ENCODE peak calls at places on chromosomes 1 and 21, in five cellular contexts. Y is GM23338, E is astrocyte of the spinal cord, V is MCF 10A, P is BE2C. H is an unnamed sample.

GRCh38 chr21:44449473-44450363 is 5.6 kb upstream of the LRRC3 start:
- DNase-seq in Y (no peak), V (no peak), P (peak), E (no peak), H (no peak)

GRCh38 chr1:151820940-151821339 is 10.7 kb downstream of the RORC start:
- DNase-seq in V (peak), E (no peak), P (peak), Y (no peak), H (peak)

GRCh38 chr1:233340031-233340555 is 12.6 kb downstream of the MAP3K21 start:
- DNase-seq in V (no peak), P (no peak), Y (no peak), E (no peak), H (no peak)

GRCh38 chr1:24303600-24303999 is 15.6 kb upstream of the GRHL3 start:
- DNase-seq in P (no peak), V (no peak), Y (no peak), E (no peak), H (no peak)

GRCh38 chr21:36134820-36135390 is at the start of gene CBR3:
- DNase-seq in P (peak), E (peak), Y (peak), V (peak), H (peak)

GRCh38 chr1:109427171-109427467 is 871 bp upstream of the PSMA5 start:
- DNase-seq in Y (no peak), P (no peak), E (no peak), V (no peak), H (no peak)

GRCh38 chr1:1628656-1629429 is 3.1 kb upstream of the MMP23B start:
- DNase-seq in P (no peak), V (no peak), E (no peak), Y (peak), H (no peak)

GRCh38 chr1:24321150-24321549 is 2.0 kb downstream of the GRHL3 start:
- DNase-seq in Y (no peak), V (peak), E (no peak), P (no peak), H (no peak)

GRCh38 chr1:115116511-115116910 is 27.2 kb upstream of the TSPAN2 start:
- DNase-seq in P (no peak), Y (no peak), V (no peak), E (no peak), H (no peak)

GRCh38 chr1:170734412-170735175 is 70.7 kb downstream of the PRRX1 start:
- DNase-seq in V (no peak), Y (no peak), P (no peak), E (peak), H (no peak)

GRCh38 chr1:214280386-214281029 is 451 bp upstream of the SMYD2 start:
- DNase-seq in V (peak), Y (peak), E (peak), P (no peak), H (peak)

GRCh38 chr1:84619383-84620093 is 45.3 kb upstream of the CTBS start:
- DNase-seq in V (peak), Y (no peak), P (peak), E (peak), H (no peak)

GRCh38 chr1:16181887-16182719 is 26.2 kb upstream of the EPHA2 start:
- DNase-seq in V (peak), P (no peak), E (peak), Y (peak), H (peak)

GRCh38 chr1:67429528-67430357 is 459 bp downstream of the SERBP1 start:
- DNase-seq in E (no peak), Y (peak), V (peak), P (peak), H (peak)

GRCh38 chr1:204495078-204495753 is 611 bp upstream of the PIK3C2B start:
- DNase-seq in V (no peak), P (no peak), E (no peak), Y (peak), H (no peak)

GRCh38 chr1:235181561-235182245 is 20.7 kb upstream of the RBM34 start:
- DNase-seq in V (no peak), P (no peak), Y (no peak), E (no peak), H (no peak)

DNA sequence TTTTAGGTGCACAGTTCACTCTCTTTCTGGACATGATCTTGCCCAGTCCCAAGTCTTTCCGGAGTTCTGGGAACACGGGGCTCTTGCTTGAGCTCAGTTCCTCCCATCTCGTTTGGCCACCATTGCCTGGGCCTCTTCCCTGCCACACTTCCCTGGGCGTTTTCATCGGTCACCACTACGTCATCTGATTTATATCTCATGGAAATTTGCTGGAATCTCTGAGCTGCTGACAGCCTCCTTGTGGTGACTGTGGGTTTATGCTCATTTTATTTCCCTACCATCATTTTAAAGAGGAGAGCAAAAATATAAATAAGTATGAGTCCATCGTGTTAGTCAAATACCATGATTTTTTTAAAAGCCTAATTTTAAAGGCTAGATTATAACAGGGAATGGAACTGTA is 449.1 kb upstream of the KAZN start:
- DNase-seq in Y (peak), P (peak), E (no peak), V (peak), H (no peak)
- TF ChIP-seq CTCF in Y (peak), P (peak), E (peak), V (peak), H (no peak)

DNA sequence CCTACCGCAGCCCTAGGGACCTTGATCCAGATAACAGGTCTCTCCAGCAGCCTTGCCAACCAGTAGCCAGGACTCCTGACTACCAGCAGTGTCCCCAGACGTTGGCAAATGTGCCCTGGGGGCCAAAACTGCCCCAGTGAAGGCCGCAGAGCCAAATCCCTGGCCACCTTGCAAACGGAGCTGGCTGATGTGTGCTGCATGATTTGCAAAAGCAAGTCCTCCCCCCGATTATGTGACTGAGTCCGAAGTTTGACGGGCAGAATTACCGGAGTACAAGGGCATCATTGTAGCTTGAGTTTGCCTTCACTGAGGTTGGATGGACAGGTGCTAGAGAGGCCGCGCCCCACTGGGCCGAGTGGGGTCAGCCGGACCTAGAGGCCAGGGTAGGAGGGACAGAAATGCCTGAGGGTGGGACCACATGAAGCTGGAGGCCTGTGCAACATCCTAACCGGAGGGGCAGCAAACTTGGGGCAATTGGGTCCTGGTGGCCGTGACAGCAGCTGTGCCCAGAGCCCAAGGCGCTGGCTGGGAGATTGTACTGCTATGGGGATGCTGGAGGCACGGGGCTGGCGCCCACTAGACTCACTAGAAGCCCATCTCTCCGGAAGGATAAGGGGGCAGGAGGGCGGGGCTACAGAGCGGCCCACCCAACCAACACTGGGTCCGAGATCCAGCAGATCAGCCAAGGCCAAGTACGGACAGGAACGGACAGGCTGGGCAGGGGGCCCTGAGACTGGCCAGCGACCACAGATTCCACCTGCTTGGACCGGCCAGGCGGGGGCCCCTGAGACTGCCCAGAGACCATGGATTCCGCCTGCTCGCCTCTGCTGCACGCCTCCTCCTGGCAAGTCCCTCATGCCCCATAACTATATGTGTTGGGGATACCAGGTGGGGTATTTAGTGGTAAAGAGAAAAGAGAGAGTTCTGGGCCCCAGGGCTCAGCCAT is 2.8 kb downstream of the ARHGEF16 start:
- DNase-seq in V (no peak), P (peak), E (no peak), Y (no peak), H (no peak)
- TF ChIP-seq CTCF in V (no peak), P (no peak), E (no peak), Y (no peak), H (no peak)

GRCh38 chr1:90475623-90476022 is 241.5 kb downstream of the BARHL2 start:
- DNase-seq in V (peak), Y (peak), E (peak), P (no peak), H (no peak)
- TF ChIP-seq CTCF in V (no peak), Y (peak), E (peak), P (no peak), H (no peak)

DNA sequence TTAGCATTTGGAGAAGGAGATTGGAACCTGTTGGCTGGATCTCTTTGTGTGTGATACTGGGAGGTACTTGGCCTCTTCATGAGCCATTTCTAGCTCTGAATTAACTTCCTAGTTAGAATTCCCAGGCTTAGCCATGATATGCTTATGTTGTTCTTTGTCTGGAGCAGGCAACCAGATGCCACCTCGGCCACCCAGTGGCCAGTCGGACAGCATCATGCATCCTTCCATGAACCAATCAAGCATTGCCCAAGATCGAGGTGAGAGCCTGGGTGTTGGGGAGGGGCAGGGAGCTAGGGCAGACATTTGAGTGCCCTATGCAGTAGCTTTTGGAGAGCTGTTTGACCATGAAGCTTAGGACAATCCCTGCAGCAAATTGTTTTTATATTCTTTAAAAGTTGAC is 26.5 kb upstream of the PIGV start:
- DNase-seq in P (no peak), Y (peak), V (no peak), E (no peak), H (no peak)
- TF ChIP-seq CTCF in P (peak), Y (no peak), V (no peak), E (no peak), H (no peak)

GRCh38 chr1:169196566-169196965 is 90.1 kb downstream of the ATP1B1 start:
- DNase-seq in E (no peak), V (no peak), Y (no peak), P (no peak), H (no peak)

DNA sequence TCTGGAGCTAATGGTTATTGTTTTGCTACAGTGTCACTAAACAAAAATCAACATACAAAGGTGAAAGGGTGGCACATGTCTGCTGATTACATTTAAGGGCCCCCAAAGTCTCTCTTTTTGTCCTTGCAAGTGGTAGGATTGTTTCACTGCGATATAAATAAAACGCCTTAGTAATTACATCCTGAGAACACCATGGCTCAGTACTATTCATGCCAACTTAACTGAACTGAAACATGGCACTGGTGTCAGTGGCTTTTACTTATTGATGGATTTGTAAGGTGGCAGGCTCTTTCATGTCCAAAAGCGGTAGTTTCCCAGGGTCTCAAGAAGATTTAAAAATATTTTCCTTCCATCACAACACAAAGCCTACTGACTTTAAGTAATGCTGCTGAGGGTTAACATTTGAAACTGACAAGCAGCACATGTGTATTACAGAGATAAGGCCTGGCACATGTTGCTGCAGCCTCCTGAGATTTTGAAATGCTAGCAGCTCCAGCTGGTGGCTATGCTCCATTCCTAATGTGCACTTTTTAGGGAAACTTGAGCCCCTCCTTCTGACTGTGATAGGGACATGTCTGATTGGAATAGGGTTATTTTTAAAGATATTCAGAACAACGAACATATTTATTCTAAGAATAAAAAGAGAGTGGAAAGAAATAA is 86.8 kb downstream of the ATP1B1 start:
- DNase-seq in E (no peak), Y (no peak), P (peak), V (no peak), H (no peak)
- TF ChIP-seq CTCF in E (no peak), Y (no peak), P (peak), V (no peak), H (no peak)

DNA sequence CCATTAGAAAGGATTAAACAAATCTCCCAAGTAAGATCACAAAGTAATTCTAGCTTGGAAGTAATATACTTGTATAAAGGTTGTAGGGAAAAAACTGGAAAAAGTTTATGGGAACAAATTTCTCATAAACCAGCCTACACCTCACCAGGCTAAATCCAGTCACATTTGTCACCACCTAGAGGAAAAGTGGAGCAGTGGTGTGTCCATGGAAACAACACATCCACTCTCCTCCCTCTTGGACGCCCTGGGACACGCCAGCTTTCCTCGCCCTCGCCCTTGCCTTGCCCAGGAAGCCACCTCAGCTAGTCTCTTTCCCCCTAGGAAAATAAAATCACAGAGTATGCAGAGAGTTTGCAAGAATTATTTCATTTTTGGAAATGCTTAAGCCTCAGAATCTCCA is 2.2 kb downstream of the PALMD start:
- DNase-seq in E (no peak), P (peak), V (peak), Y (no peak), H (no peak)
- TF ChIP-seq CTCF in E (peak), P (peak), V (no peak), Y (peak), H (no peak)

H was measured in thyroid gland.